ENCODE peak calls at places on chromosomes 6 and 20, in five cellular contexts. One of them, this sample, is unnamed.

GRCh38 chr20:35257175-35257909 is 20.6 kb downstream of the MMP24OS start:
- DNase-seq in gastrocnemius medialis: no peak
- DNase-seq in stimulated activated CD4-positive, alpha-beta T cell treated with anti-CD3 and anti-CD28 coated beads, TNF-alpha, amount 100 ng/mL, for 1 hour: no peak
- DNase-seq in DMS153: no peak
- DNase-seq in T-helper 2 cell: no peak
- DNase-seq in this sample: no peak

GRCh38 chr6:34806738-34807453 is 15.0 kb downstream of the BLTP3A start:
- DNase-seq in T-helper 2 cell: no peak
- DNase-seq in gastrocnemius medialis: no peak
- DNase-seq in DMS153: no peak
- DNase-seq in stimulated activated CD4-positive, alpha-beta T cell treated with anti-CD3 and anti-CD28 coated beads, TNF-alpha, amount 100 ng/mL, for 1 hour: no peak
- DNase-seq in this sample: no peak

GRCh38 chr6:33983721-33984465 is 162.0 kb downstream of the GRM4 start:
- DNase-seq in T-helper 2 cell: no peak
- DNase-seq in stimulated activated CD4-positive, alpha-beta T cell treated with anti-CD3 and anti-CD28 coated beads, TNF-alpha, amount 100 ng/mL, for 1 hour: no peak
- DNase-seq in DMS153: no peak
- DNase-seq in gastrocnemius medialis: no peak
- DNase-seq in this sample: no peak

GRCh38 chr6:93779086-93779858 is 359.9 kb upstream of the EPHA7 start:
- DNase-seq in DMS153: no peak
- DNase-seq in stimulated activated CD4-positive, alpha-beta T cell treated with anti-CD3 and anti-CD28 coated beads, TNF-alpha, amount 100 ng/mL, for 1 hour: no peak
- DNase-seq in gastrocnemius medialis: no peak
- DNase-seq in T-helper 2 cell: no peak
- DNase-seq in this sample: no peak

GRCh38 chr20:44745560-44746366 is at the start of gene KCNK15:
- DNase-seq in DMS153: no peak
- DNase-seq in T-helper 2 cell: no peak
- DNase-seq in stimulated activated CD4-positive, alpha-beta T cell treated with anti-CD3 and anti-CD28 coated beads, TNF-alpha, amount 100 ng/mL, for 1 hour: no peak
- DNase-seq in gastrocnemius medialis: no peak
- DNase-seq in this sample: peak

GRCh38 chr6:14818422-14818884 is 427.4 kb upstream of the JARID2 start:
- DNase-seq in T-helper 2 cell: no peak
- DNase-seq in gastrocnemius medialis: no peak
- DNase-seq in stimulated activated CD4-positive, alpha-beta T cell treated with anti-CD3 and anti-CD28 coated beads, TNF-alpha, amount 100 ng/mL, for 1 hour: no peak
- DNase-seq in DMS153: no peak
- DNase-seq in this sample: no peak

GRCh38 chr6:39225946-39226437 is 3.3 kb downstream of the KCNK5 start:
- DNase-seq in stimulated activated CD4-positive, alpha-beta T cell treated with anti-CD3 and anti-CD28 coated beads, TNF-alpha, amount 100 ng/mL, for 1 hour: no peak
- DNase-seq in T-helper 2 cell: no peak
- DNase-seq in gastrocnemius medialis: no peak
- DNase-seq in DMS153: no peak
- DNase-seq in this sample: peak

GRCh38 chr20:2206957-2207769 is 88.6 kb upstream of the TGM3 start:
- DNase-seq in stimulated activated CD4-positive, alpha-beta T cell treated with anti-CD3 and anti-CD28 coated beads, TNF-alpha, amount 100 ng/mL, for 1 hour: peak
- DNase-seq in T-helper 2 cell: peak
- DNase-seq in gastrocnemius medialis: peak
- DNase-seq in DMS153: peak
- DNase-seq in this sample: peak

GRCh38 chr20:51510961-51511360 is 31.6 kb downstream of the NFATC2 start:
- DNase-seq in DMS153: no peak
- DNase-seq in stimulated activated CD4-positive, alpha-beta T cell treated with anti-CD3 and anti-CD28 coated beads, TNF-alpha, amount 100 ng/mL, for 1 hour: no peak
- DNase-seq in T-helper 2 cell: no peak
- DNase-seq in gastrocnemius medialis: no peak
- DNase-seq in this sample: no peak

GRCh38 chr6:37647765-37648085 is 50.0 kb downstream of the MDGA1 start:
- DNase-seq in gastrocnemius medialis: no peak
- DNase-seq in stimulated activated CD4-positive, alpha-beta T cell treated with anti-CD3 and anti-CD28 coated beads, TNF-alpha, amount 100 ng/mL, for 1 hour: no peak
- DNase-seq in DMS153: no peak
- DNase-seq in T-helper 2 cell: no peak
- DNase-seq in this sample: no peak

GRCh38 chr6:134199848-134200606 is 117.9 kb downstream of the SGK1 start:
- DNase-seq in T-helper 2 cell: no peak
- DNase-seq in stimulated activated CD4-positive, alpha-beta T cell treated with anti-CD3 and anti-CD28 coated beads, TNF-alpha, amount 100 ng/mL, for 1 hour: no peak
- DNase-seq in DMS153: peak
- DNase-seq in gastrocnemius medialis: no peak
- DNase-seq in this sample: no peak

GRCh38 chr20:22620342-22620741 is 36.0 kb upstream of the FOXA2 start:
- DNase-seq in DMS153: no peak
- DNase-seq in gastrocnemius medialis: no peak
- DNase-seq in T-helper 2 cell: no peak
- DNase-seq in stimulated activated CD4-positive, alpha-beta T cell treated with anti-CD3 and anti-CD28 coated beads, TNF-alpha, amount 100 ng/mL, for 1 hour: no peak
- DNase-seq in this sample: no peak

GRCh38 chr6:105263685-105264298 is 84.0 kb upstream of the POPDC3 start:
- DNase-seq in stimulated activated CD4-positive, alpha-beta T cell treated with anti-CD3 and anti-CD28 coated beads, TNF-alpha, amount 100 ng/mL, for 1 hour: no peak
- DNase-seq in T-helper 2 cell: no peak
- DNase-seq in DMS153: no peak
- DNase-seq in gastrocnemius medialis: no peak
- DNase-seq in this sample: no peak

GRCh38 chr6:107304421-107305025 is 154.8 kb downstream of the PDSS2 start:
- DNase-seq in DMS153: no peak
- DNase-seq in stimulated activated CD4-positive, alpha-beta T cell treated with anti-CD3 and anti-CD28 coated beads, TNF-alpha, amount 100 ng/mL, for 1 hour: no peak
- DNase-seq in T-helper 2 cell: no peak
- DNase-seq in gastrocnemius medialis: no peak
- DNase-seq in this sample: no peak

GRCh38 chr20:22525069-22525820 is 59.1 kb downstream of the FOXA2 start:
- DNase-seq in T-helper 2 cell: no peak
- DNase-seq in stimulated activated CD4-positive, alpha-beta T cell treated with anti-CD3 and anti-CD28 coated beads, TNF-alpha, amount 100 ng/mL, for 1 hour: no peak
- DNase-seq in DMS153: no peak
- DNase-seq in gastrocnemius medialis: no peak
- DNase-seq in this sample: no peak

GRCh38 chr20:39961667-39962066 is 727.4 kb downstream of the MAFB start:
- DNase-seq in stimulated activated CD4-positive, alpha-beta T cell treated with anti-CD3 and anti-CD28 coated beads, TNF-alpha, amount 100 ng/mL, for 1 hour: no peak
- DNase-seq in gastrocnemius medialis: no peak
- DNase-seq in DMS153: no peak
- DNase-seq in T-helper 2 cell: no peak
- DNase-seq in this sample: no peak

GRCh38 chr6:41386594-41386993 is 51.2 kb downstream of the NCR2 start:
- DNase-seq in T-helper 2 cell: no peak
- DNase-seq in stimulated activated CD4-positive, alpha-beta T cell treated with anti-CD3 and anti-CD28 coated beads, TNF-alpha, amount 100 ng/mL, for 1 hour: no peak
- DNase-seq in DMS153: no peak
- DNase-seq in gastrocnemius medialis: no peak
- DNase-seq in this sample: no peak